ENCODE peak calls at places on chromosome 10, in seven cellular contexts. N is lung microvascular endothelial cell; L is GM13976; D is NCI-H146; M is iPS DF 19.7; F is CD8-positive, alpha-beta memory T cell; C is upper lobe of right lung. S is an unnamed sample.

GRCh38 chr10:32298066-32298812 is 48.7 kb downstream of the EPC1 start:
- DNase-seq in N (peak; percentile 88), L (no peak), D (no peak), M (no peak), F (no peak), C (no peak), S (no peak)

GRCh38 chr10:95451568-95452524 is 109.3 kb downstream of the SORBS1 start:
- DNase-seq in N (no peak), L (no peak), D (no peak), M (no peak), F (no peak), C (no peak), S (no peak)

GRCh38 chr10:91156196-91156595 is 64.3 kb upstream of the PCGF5 start:
- DNase-seq in N (no peak), L (no peak), D (no peak), M (no peak), F (no peak), C (no peak), S (no peak)

GRCh38 chr10:75043256-75044121 is 68.0 kb upstream of the SAMD8 start:
- DNase-seq in N (peak; percentile 13), L (peak; percentile 63), D (no peak), M (no peak), F (peak; percentile 72), C (no peak), S (peak; percentile 62)

GRCh38 chr10:17113889-17114288 is 15.7 kb downstream of the CUBN start:
- DNase-seq in N (peak; percentile 8), L (no peak), D (no peak), M (no peak), F (no peak), C (no peak), S (no peak)

GRCh38 chr10:130014734-130015695 is 50.9 kb upstream of the EBF3 start:
- DNase-seq in N (no peak), L (peak; percentile 13), D (no peak), M (no peak), F (no peak), C (no peak), S (no peak)

GRCh38 chr10:75611081-75611971 is 179.9 kb downstream of the LRMDA start:
- DNase-seq in N (no peak), L (no peak), D (no peak), M (no peak), F (no peak), C (no peak), S (no peak)

GRCh38 chr10:103929396-103929921 is 11.5 kb upstream of the STN1 start:
- DNase-seq in N (no peak), L (no peak), D (peak; percentile 25), M (no peak), F (no peak), C (no peak), S (no peak)

GRCh38 chr10:79335470-79336235 is 11.6 kb upstream of the PPIF start:
- DNase-seq in N (no peak), L (no peak), D (peak; percentile 68), M (no peak), F (no peak), C (no peak), S (no peak)

GRCh38 chr10:132306951-132307751 is 599 bp downstream of the STK32C start:
- DNase-seq in N (no peak), L (no peak), D (peak; percentile 93), M (no peak), F (peak; percentile 61), C (peak; percentile 88), S (peak; percentile 43)

GRCh38 chr10:112191791-112192190 is 8.2 kb upstream of the GPAM start:
- DNase-seq in N (no peak), L (no peak), D (no peak), M (no peak), F (no peak), C (no peak), S (no peak)

GRCh38 chr10:117412469-117413005 is 37.3 kb upstream of the PDZD8 start:
- DNase-seq in N (no peak), L (no peak), D (no peak), M (no peak), F (no peak), C (no peak), S (no peak)

GRCh38 chr10:124601016-124601415 is 139.4 kb downstream of the LHPP start:
- DNase-seq in N (no peak), L (no peak), D (no peak), M (no peak), F (peak; percentile 33), C (no peak), S (no peak)

GRCh38 chr10:33160151-33160550 is 174.3 kb downstream of the NRP1 start:
- DNase-seq in N (no peak), L (no peak), D (no peak), M (peak; percentile 7), F (no peak), C (no peak), S (no peak)

GRCh38 chr10:1367938-1368697 is 311.9 kb downstream of the WDR37 start:
- DNase-seq in N (no peak), L (no peak), D (no peak), M (no peak), F (no peak), C (no peak), S (no peak)

GRCh38 chr10:110698782-110699201 is 54.7 kb downstream of the RBM20 start:
- DNase-seq in N (no peak), L (no peak), D (no peak), M (no peak), F (no peak), C (no peak), S (no peak)

GRCh38 chr10:53361936-53362335 is 589.4 kb upstream of the MBL2 start:
- DNase-seq in N (no peak), L (no peak), D (no peak), M (no peak), F (no peak), C (no peak), S (no peak)

GRCh38 chr10:63105811-63106755 is 27.0 kb upstream of the NRBF2 start:
- DNase-seq in N (peak; percentile 25), L (no peak), D (no peak), M (no peak), F (no peak), C (no peak), S (no peak)

GRCh38 chr10:26087666-26088065 is 128.9 kb upstream of the GAD2 start:
- DNase-seq in N (no peak), L (no peak), D (no peak), M (no peak), F (no peak), C (no peak), S (no peak)

GRCh38 chr10:88455831-88456230 is 127.3 kb downstream of the RNLS start:
- DNase-seq in N (no peak), L (no peak), D (no peak), M (no peak), F (no peak), C (no peak), S (no peak)

GRCh38 chr10:130423455-130424305 is 287.5 kb downstream of the GLRX3 start:
- DNase-seq in N (no peak), L (no peak), D (no peak), M (no peak), F (no peak), C (no peak), S (no peak)

GRCh38 chr10:120850911-120851865 is at the start of gene WDR11:
- DNase-seq in N (peak; percentile 92), L (peak; percentile 82), D (peak; percentile 95), M (peak; percentile 73), F (peak; percentile 69), C (peak; percentile 95), S (peak; percentile 79)

GRCh38 chr10:79221110-79222051 is 125.9 kb upstream of the PPIF start:
- DNase-seq in N (peak; percentile 84), L (no peak), D (no peak), M (no peak), F (no peak), C (peak; percentile 70), S (no peak)

GRCh38 chr10:26517141-26517890 is 79.2 kb downstream of the APBB1IP start:
- DNase-seq in N (no peak), L (no peak), D (no peak), M (no peak), F (no peak), C (no peak), S (no peak)

GRCh38 chr10:19730071-19730470 is 86.2 kb upstream of the PLXDC2 start:
- DNase-seq in N (no peak), L (no peak), D (no peak), M (no peak), F (no peak), C (no peak), S (no peak)

GRCh38 chr10:132829403-132829802 is 43.5 kb upstream of the NKX6-2 start:
- DNase-seq in N (no peak), L (no peak), D (no peak), M (no peak), F (no peak), C (no peak), S (no peak)

GRCh38 chr10:101441539-101442455 is 87.8 kb downstream of the BTRC start:
- DNase-seq in N (peak; percentile 82), L (peak; percentile 62), D (peak; percentile 65), M (peak; percentile 35), F (no peak), C (no peak), S (peak; percentile 20)